ENCODE peak calls at places on chromosomes 13 and 19, in eight cellular contexts. B is psoas muscle, W is heart left ventricle, D is cardiac fibroblast, R is adrenal gland, T is left ventricle myocardium inferior, S is upper lobe of left lung, Q is brain microvascular endothelial cell. H is an unnamed sample.

GRCh38 chr19:29690842-29691241 is 24.2 kb downstream of the C19orf12 start:
- DNase-seq in B (peak), W (no peak), D (peak), R (no peak), T (no peak), S (no peak), Q (peak), H (no peak)

GRCh38 chr19:6126335-6126974 is 9.0 kb upstream of the ACSBG2 start:
- DNase-seq in B (no peak), W (no peak), D (peak), R (no peak), T (no peak), S (no peak), Q (peak), H (no peak)

GRCh38 chr13:99995503-99996176 is 14.1 kb downstream of the ZIC2 start:
- DNase-seq in B (no peak), W (no peak), D (no peak), R (no peak), T (no peak), S (no peak), Q (no peak), H (no peak)

GRCh38 chr19:3118232-3119070 is 17.4 kb upstream of the GNA15 start:
- DNase-seq in B (peak), W (no peak), D (no peak), R (no peak), T (no peak), S (peak), Q (no peak), H (no peak)

GRCh38 chr13:45191874-45192273 is 9.0 kb downstream of the KCTD4 start:
- DNase-seq in B (no peak), W (no peak), D (no peak), R (no peak), T (no peak), S (no peak), Q (no peak), H (no peak)

GRCh38 chr19:4499855-4500254 is 18.4 kb downstream of the PLIN4 start:
- DNase-seq in B (peak), W (no peak), D (no peak), R (no peak), T (no peak), S (peak), Q (no peak), H (no peak)

GRCh38 chr13:39603424-39603947 is 493 bp upstream of the LHFPL6 start:
- DNase-seq in B (no peak), W (peak), D (peak), R (peak), T (no peak), S (peak), Q (no peak), H (no peak)

GRCh38 chr19:56608274-56608964 is 13.3 kb downstream of the ZNF71 start:
- DNase-seq in B (no peak), W (no peak), D (no peak), R (no peak), T (no peak), S (no peak), Q (no peak), H (no peak)

GRCh38 chr13:48993150-48993549 is 17.4 kb downstream of the FNDC3A start:
- DNase-seq in B (no peak), W (no peak), D (no peak), R (no peak), T (no peak), S (no peak), Q (no peak), H (no peak)

GRCh38 chr13:51728972-51729371 is 75.0 kb downstream of the DHRS12 start:
- DNase-seq in B (no peak), W (no peak), D (peak), R (no peak), T (no peak), S (no peak), Q (peak), H (no peak)

GRCh38 chr13:51997641-51998330 is 13.5 kb downstream of the ATP7B start:
- DNase-seq in B (no peak), W (no peak), D (no peak), R (no peak), T (no peak), S (no peak), Q (no peak), H (no peak)

GRCh38 chr13:41465215-41465907 is 8.0 kb downstream of the RGCC start:
- DNase-seq in B (peak), W (peak), D (peak), R (peak), T (peak), S (no peak), Q (peak), H (peak)

DNA sequence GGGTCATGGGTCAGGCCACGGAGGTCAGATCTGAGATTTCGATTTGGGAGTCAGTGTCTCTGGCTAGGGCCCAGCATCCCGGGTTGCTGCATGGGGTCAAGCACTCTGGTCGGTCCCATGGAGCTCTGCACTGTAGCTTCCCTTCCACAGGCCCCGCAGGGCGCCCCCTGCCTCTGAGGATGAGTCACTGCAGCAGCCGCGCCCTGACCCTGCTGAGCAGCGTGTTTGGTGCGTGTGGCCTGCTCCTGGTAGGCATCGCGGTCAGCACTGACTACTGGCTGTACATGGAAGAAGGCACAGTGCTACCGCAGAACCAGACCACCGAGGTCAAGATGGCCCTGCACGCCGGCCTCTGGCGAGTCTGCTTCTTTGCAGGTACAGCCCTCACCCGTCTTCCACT is 3.6 kb downstream of the CACNG7 start:
- DNase-seq in B (no peak), W (no peak), D (no peak), R (no peak), T (no peak), S (no peak), Q (no peak), H (no peak)
- H3K4me3 ChIP-seq in B (no peak), W (no peak), D (no peak), R (no peak), T (no peak), S (no peak), Q (no peak), H (no peak)

GRCh38 chr19:23052349-23052748 is 49.4 kb upstream of the ZNF728 start:
- DNase-seq in B (no peak), W (no peak), D (no peak), R (no peak), T (no peak), S (no peak), Q (no peak), H (no peak)
- H3K4me3 ChIP-seq in B (no peak), W (no peak), D (no peak), R (no peak), T (no peak), S (no peak), Q (no peak), H (no peak)

GRCh38 chr19:49359851-49360845 is 2.1 kb downstream of the TEAD2 start:
- DNase-seq in B (no peak), W (no peak), D (peak), R (no peak), T (no peak), S (peak), Q (no peak), H (no peak)
- H3K4me3 ChIP-seq in B (no peak), W (no peak), D (no peak), R (no peak), T (no peak), S (no peak), Q (peak), H (no peak)

GRCh38 chr19:30895946-30896345 is 453.3 kb downstream of the TSHZ3 start:
- DNase-seq in B (no peak), W (no peak), D (no peak), R (no peak), T (no peak), S (no peak), Q (no peak), H (no peak)

GRCh38 chr19:30897034-30897433 is 452.2 kb downstream of the TSHZ3 start:
- DNase-seq in B (no peak), W (no peak), D (no peak), R (no peak), T (no peak), S (no peak), Q (no peak), H (no peak)

GRCh38 chr19:30898353-30899103 is 450.7 kb downstream of the TSHZ3 start:
- DNase-seq in B (no peak), W (no peak), D (no peak), R (no peak), T (no peak), S (no peak), Q (no peak), H (no peak)

GRCh38 chr19:30897553-30897952 is 451.7 kb downstream of the TSHZ3 start:
- DNase-seq in B (no peak), W (no peak), D (no peak), R (no peak), T (no peak), S (no peak), Q (no peak), H (no peak)

GRCh38 chr19:30896551-30896950 is 452.7 kb downstream of the TSHZ3 start:
- DNase-seq in B (no peak), W (no peak), D (no peak), R (no peak), T (no peak), S (no peak), Q (no peak), H (no peak)
- H3K4me3 ChIP-seq in B (no peak), W (no peak), D (no peak), R (no peak), T (no peak), S (no peak), Q (no peak), H (no peak)

GRCh38 chr19:11370744-11371143 is 3.7 kb upstream of the SWSAP1 start:
- DNase-seq in B (no peak), W (no peak), D (no peak), R (no peak), T (no peak), S (no peak), Q (no peak), H (no peak)
- H3K4me3 ChIP-seq in B (no peak), W (no peak), D (no peak), R (no peak), T (no peak), S (no peak), Q (no peak), H (no peak)